ENCODE peak calls at places on chromosomes 13 and 19, in six cellular contexts. F is fibroblast of pulmonary artery; V is fibroblast of mammary gland; U is Calu3; L is HFF-Myc; H is CD4-positive, alpha-beta T cell. R is an unnamed sample.

GRCh38 chr13:32246468-32246867 is 68.7 kb downstream of the ZAR1L start:
- DNase-seq in V (peak; percentile 83), F (peak; percentile 87), U (peak; percentile 60), L (peak; percentile 56), H (no peak), R (peak; percentile 85)

GRCh38 chr19:43713208-43713607 is 2.7 kb upstream of the IRGC start:
- DNase-seq in L (no peak), V (no peak), H (no peak), F (no peak), U (no peak), R (no peak)

GRCh38 chr13:32212420-32212819 is 102.7 kb downstream of the ZAR1L start:
- DNase-seq in L (peak; percentile 52), H (no peak), V (peak; percentile 86), U (no peak), F (peak; percentile 67), R (no peak)

GRCh38 chr13:107351305-107351704 is 783.4 kb upstream of the ARGLU1 start:
- DNase-seq in L (no peak), F (peak; percentile 73), H (no peak), V (no peak), U (no peak), R (peak; percentile 69)

GRCh38 chr13:34207334-34207733 is 389.4 kb downstream of the RFC3 start:
- DNase-seq in F (peak; percentile 91), V (peak; percentile 82), H (no peak), L (peak; percentile 56), U (peak; percentile 13), R (peak; percentile 49)

GRCh38 chr19:34577531-34578101 is 96.1 kb downstream of the WTIP start:
- DNase-seq in V (no peak), L (no peak), H (no peak), U (no peak), F (no peak), R (no peak)

GRCh38 chr13:113453962-113454361 is 674 bp upstream of the ADPRHL1 start:
- DNase-seq in L (no peak), F (peak; percentile 68), V (peak; percentile 52), U (no peak), H (no peak), R (no peak)

GRCh38 chr19:49823472-49823871 is 5.4 kb downstream of the MED25 start:
- DNase-seq in U (no peak), H (no peak), L (no peak), F (no peak), V (no peak), R (no peak)

GRCh38 chr13:101127741-101128353 is 288.5 kb downstream of the NALCN start:
- DNase-seq in H (no peak), F (peak; percentile 67), L (peak; percentile 19), U (no peak), V (peak; percentile 61), R (peak; percentile 23)

DNA sequence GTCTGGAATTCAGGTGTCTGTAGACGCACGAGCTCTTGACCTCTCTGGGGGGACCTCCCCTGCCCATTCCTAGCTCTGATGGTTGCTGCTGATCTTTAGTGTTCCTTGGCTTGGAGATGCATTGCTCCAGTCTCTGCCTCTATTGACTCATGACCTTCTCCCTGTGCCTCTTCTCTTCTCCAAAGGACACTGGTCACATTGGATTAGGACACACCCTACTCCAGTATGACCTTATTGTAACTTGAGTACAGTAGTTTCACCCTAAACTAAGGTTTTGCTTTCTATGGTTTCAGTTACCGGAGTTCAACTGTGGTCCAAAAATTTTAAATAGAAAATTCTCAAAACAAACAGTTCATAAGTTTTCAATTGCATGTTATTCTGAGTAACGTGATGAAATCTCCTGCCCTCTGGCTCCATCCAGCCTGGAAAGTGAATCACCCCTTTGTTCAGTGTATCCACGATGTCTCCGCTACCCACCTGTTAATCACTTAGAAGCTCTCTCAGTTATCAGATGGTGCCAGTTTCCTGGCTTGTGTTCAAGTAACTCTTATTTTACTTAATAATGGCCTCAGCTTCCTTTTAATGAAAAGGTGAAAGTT is 273.2 kb downstream of the MYO16 start:
- DNase-seq in L (peak; percentile 22), U (peak; percentile 1), F (no peak), H (no peak), V (no peak), R (no peak)
- TF ChIP-seq CTCF in L (no peak), U (no peak), F (no peak), H (no peak), V (no peak), R (no peak)

GRCh38 chr19:799076-799881 is 2.0 kb downstream of the PTBP1 start:
- DNase-seq in V (peak; percentile 53), L (no peak), U (no peak), H (no peak), F (peak; percentile 64), R (no peak)
- TF ChIP-seq CTCF in V (peak; percentile 12), L (peak; percentile 8), U (no peak), H (no peak), F (peak; percentile 35), R (no peak)

GRCh38 chr13:85970727-85971126 is 171.5 kb upstream of the SLITRK6 start:
- DNase-seq in L (no peak), V (peak; percentile 2), U (no peak), F (peak; percentile 48), H (no peak), R (no peak)
- TF ChIP-seq CTCF in L (no peak), V (no peak), U (no peak), F (peak; percentile 9), H (no peak), R (no peak)

GRCh38 chr19:44845612-44846454 is at the start of gene NECTIN2:
- DNase-seq in H (peak; percentile 59), U (peak; percentile 100), V (peak; percentile 98), F (peak; percentile 99), L (peak; percentile 96), R (peak; percentile 100)

GRCh38 chr19:44846455-44847143 is 502 bp downstream of the NECTIN2 start:
- DNase-seq in H (no peak), U (peak; percentile 24), V (no peak), L (no peak), F (peak; percentile 35), R (peak; percentile 76)

GRCh38 chr19:44847144-44848035 is 1.3 kb downstream of the NECTIN2 start:
- DNase-seq in H (no peak), V (peak; percentile 36), U (peak; percentile 90), L (no peak), F (peak; percentile 50), R (peak; percentile 92)

GRCh38 chr19:44848805-44849457 is 2.8 kb downstream of the NECTIN2 start:
- DNase-seq in F (no peak), H (no peak), U (no peak), V (no peak), L (no peak), R (no peak)

GRCh38 chr19:44848036-44848804 is 2.1 kb downstream of the NECTIN2 start:
- DNase-seq in F (peak; percentile 63), H (no peak), L (no peak), U (no peak), V (peak; percentile 54), R (no peak)
- TF ChIP-seq CTCF in F (no peak), H (no peak), L (no peak), U (no peak), V (no peak), R (no peak)

R was measured in Caco-2.